ENCODE peak calls at places on chromosomes 11 and 22, in four cellular contexts. One of them, this sample, is unnamed.

GRCh38 chr22:26174280-26174679 is 5.0 kb downstream of the SEZ6L start:
- DNase-seq in GM10248: no peak
- DNase-seq in heart left ventricle: no peak
- DNase-seq in neural crest cell: no peak
- DNase-seq in this sample: no peak

GRCh38 chr11:119044708-119045107 is 12.3 kb downstream of the HYOU1 start:
- DNase-seq in GM10248: no peak
- DNase-seq in heart left ventricle: no peak
- DNase-seq in neural crest cell: no peak
- DNase-seq in this sample: no peak

GRCh38 chr11:20131744-20132666 is 28.3 kb downstream of the DBX1 start:
- DNase-seq in GM10248: peak
- DNase-seq in heart left ventricle: peak
- DNase-seq in neural crest cell: peak
- DNase-seq in this sample: no peak

GRCh38 chr11:78350646-78351165 is 66.9 kb downstream of the GAB2 start:
- DNase-seq in GM10248: no peak
- DNase-seq in heart left ventricle: peak
- DNase-seq in neural crest cell: no peak
- DNase-seq in this sample: no peak

GRCh38 chr11:22761066-22761465 is 68.5 kb downstream of the SVIP start:
- DNase-seq in GM10248: no peak
- DNase-seq in heart left ventricle: no peak
- DNase-seq in neural crest cell: no peak
- DNase-seq in this sample: no peak

GRCh38 chr22:27973851-27974250 is 54.8 kb upstream of the PITPNB start:
- DNase-seq in GM10248: no peak
- DNase-seq in heart left ventricle: no peak
- DNase-seq in neural crest cell: no peak
- DNase-seq in this sample: no peak

GRCh38 chr11:23236846-23237550 is 376.7 kb upstream of the CCDC179 start:
- DNase-seq in GM10248: no peak
- DNase-seq in heart left ventricle: no peak
- DNase-seq in neural crest cell: no peak
- DNase-seq in this sample: no peak

GRCh38 chr11:128790200-128790599 is 76.9 kb downstream of the KCNJ1 start:
- DNase-seq in GM10248: no peak
- DNase-seq in heart left ventricle: peak
- DNase-seq in neural crest cell: peak
- DNase-seq in this sample: no peak

GRCh38 chr11:18384157-18384641 is 10.2 kb upstream of the LDHA start:
- DNase-seq in GM10248: no peak
- DNase-seq in heart left ventricle: peak
- DNase-seq in neural crest cell: no peak
- DNase-seq in this sample: no peak

GRCh38 chr11:41328324-41328723 is 131.1 kb downstream of the LRRC4C start:
- DNase-seq in GM10248: no peak
- DNase-seq in heart left ventricle: no peak
- DNase-seq in neural crest cell: no peak
- DNase-seq in this sample: no peak

GRCh38 chr22:21446827-21447690 is 20.1 kb upstream of the TMEM191C start:
- DNase-seq in GM10248: no peak
- DNase-seq in heart left ventricle: peak
- DNase-seq in neural crest cell: peak
- DNase-seq in this sample: no peak

GRCh38 chr22:48940266-48940987 is 887.2 kb downstream of the BRD1 start:
- DNase-seq in GM10248: no peak
- DNase-seq in heart left ventricle: no peak
- DNase-seq in neural crest cell: no peak
- DNase-seq in this sample: no peak

GRCh38 chr22:46087816-46088277 is 62.5 kb upstream of the PPARA start:
- DNase-seq in GM10248: no peak
- DNase-seq in heart left ventricle: peak
- DNase-seq in neural crest cell: peak
- DNase-seq in this sample: no peak

GRCh38 chr11:72975778-72976520 is 161.7 kb downstream of the ATG16L2 start:
- DNase-seq in GM10248: no peak
- DNase-seq in heart left ventricle: no peak
- DNase-seq in neural crest cell: no peak
- DNase-seq in this sample: no peak

GRCh38 chr11:65613091-65613928 is 711 bp downstream of the MAP3K11 start:
- DNase-seq in GM10248: no peak
- DNase-seq in heart left ventricle: peak
- DNase-seq in neural crest cell: no peak
- DNase-seq in this sample: no peak

GRCh38 chr11:14642873-14643696 is 519 bp upstream of the PDE3B start:
- DNase-seq in GM10248: no peak
- DNase-seq in heart left ventricle: peak
- DNase-seq in neural crest cell: peak
- DNase-seq in this sample: no peak

GRCh38 chr11:74819400-74819799 is 70.8 kb downstream of the RNF169 start:
- DNase-seq in GM10248: no peak
- DNase-seq in heart left ventricle: no peak
- DNase-seq in neural crest cell: no peak
- DNase-seq in this sample: no peak

GRCh38 chr11:31803813-31804438 is 7.2 kb downstream of the PAX6 start:
- DNase-seq in GM10248: peak
- DNase-seq in heart left ventricle: no peak
- DNase-seq in neural crest cell: peak
- DNase-seq in this sample: no peak

GRCh38 chr11:125165664-125166346 is 1.3 kb downstream of the PKNOX2 start:
- DNase-seq in GM10248: peak
- DNase-seq in heart left ventricle: no peak
- DNase-seq in neural crest cell: no peak
- DNase-seq in this sample: no peak

GRCh38 chr11:9315078-9315688 is 790 bp upstream of the TMEM41B start:
- DNase-seq in GM10248: no peak
- DNase-seq in heart left ventricle: no peak
- DNase-seq in neural crest cell: peak
- DNase-seq in this sample: no peak

GRCh38 chr11:19447150-19447566 is 206.4 kb upstream of the E2F8 start:
- DNase-seq in GM10248: no peak
- DNase-seq in heart left ventricle: no peak
- DNase-seq in neural crest cell: no peak
- DNase-seq in this sample: no peak

GRCh38 chr11:120306519-120307242 is 18.4 kb upstream of the TLCD5 start:
- DNase-seq in GM10248: no peak
- DNase-seq in heart left ventricle: no peak
- DNase-seq in neural crest cell: no peak
- DNase-seq in this sample: no peak

GRCh38 chr11:66069715-66070603 is at the start of gene PACS1:
- DNase-seq in GM10248: peak
- DNase-seq in heart left ventricle: peak
- DNase-seq in neural crest cell: peak
- DNase-seq in this sample: peak

GRCh38 chr11:109015283-109015682 is 350.4 kb downstream of the DDX10 start:
- DNase-seq in GM10248: no peak
- DNase-seq in heart left ventricle: no peak
- DNase-seq in neural crest cell: no peak
- DNase-seq in this sample: no peak

GRCh38 chr11:18865951-18866350 is 73.3 kb downstream of the MRGPRX1 start:
- DNase-seq in GM10248: no peak
- DNase-seq in heart left ventricle: no peak
- DNase-seq in neural crest cell: no peak
- DNase-seq in this sample: no peak

GRCh38 chr22:30930228-30930627 is 38.3 kb downstream of the MORC2 start:
- DNase-seq in GM10248: no peak
- DNase-seq in heart left ventricle: no peak
- DNase-seq in neural crest cell: no peak
- DNase-seq in this sample: no peak

GRCh38 chr22:43992331-43992821 is 31.7 kb upstream of the PARVB start:
- DNase-seq in GM10248: no peak
- DNase-seq in heart left ventricle: no peak
- DNase-seq in neural crest cell: no peak
- DNase-seq in this sample: no peak

GRCh38 chr11:3796796-3797328 is 492 bp downstream of the NUP98 start:
- DNase-seq in GM10248: no peak
- DNase-seq in heart left ventricle: no peak
- DNase-seq in neural crest cell: no peak
- DNase-seq in this sample: no peak

GRCh38 chr11:128745296-128746183 is 51.7 kb downstream of the FLI1 start:
- DNase-seq in GM10248: no peak
- DNase-seq in heart left ventricle: peak
- DNase-seq in neural crest cell: no peak
- DNase-seq in this sample: no peak

GRCh38 chr22:46233231-46233630 is 16.9 kb downstream of the CDPF1 start:
- DNase-seq in GM10248: no peak
- DNase-seq in heart left ventricle: peak
- DNase-seq in neural crest cell: no peak
- DNase-seq in this sample: no peak

GRCh38 chr11:22466809-22467208 is 128.6 kb downstream of the SLC17A6 start:
- DNase-seq in GM10248: no peak
- DNase-seq in heart left ventricle: peak
- DNase-seq in neural crest cell: no peak
- DNase-seq in this sample: no peak

GRCh38 chr11:11588243-11588642 is 33.6 kb downstream of the GALNT18 start:
- DNase-seq in GM10248: no peak
- DNase-seq in heart left ventricle: no peak
- DNase-seq in neural crest cell: no peak
- DNase-seq in this sample: no peak

GRCh38 chr11:11586465-11586864 is 35.3 kb downstream of the GALNT18 start:
- DNase-seq in GM10248: no peak
- DNase-seq in heart left ventricle: no peak
- DNase-seq in neural crest cell: no peak
- DNase-seq in this sample: no peak

GRCh38 chr11:11589385-11589890 is 32.4 kb downstream of the GALNT18 start:
- DNase-seq in GM10248: no peak
- DNase-seq in heart left ventricle: no peak
- DNase-seq in neural crest cell: no peak
- DNase-seq in this sample: no peak

GRCh38 chr11:11587122-11587521 is 34.7 kb downstream of the GALNT18 start:
- DNase-seq in GM10248: no peak
- DNase-seq in heart left ventricle: no peak
- DNase-seq in neural crest cell: no peak
- DNase-seq in this sample: no peak

GRCh38 chr11:11588890-11589289 is 32.9 kb downstream of the GALNT18 start:
- DNase-seq in GM10248: no peak
- DNase-seq in heart left ventricle: no peak
- DNase-seq in neural crest cell: no peak
- DNase-seq in this sample: no peak
- TF ChIP-seq CTCF in GM10248: no peak
- TF ChIP-seq CTCF in heart left ventricle: no peak
- TF ChIP-seq CTCF in neural crest cell: no peak
- TF ChIP-seq CTCF in this sample: no peak

DNA sequence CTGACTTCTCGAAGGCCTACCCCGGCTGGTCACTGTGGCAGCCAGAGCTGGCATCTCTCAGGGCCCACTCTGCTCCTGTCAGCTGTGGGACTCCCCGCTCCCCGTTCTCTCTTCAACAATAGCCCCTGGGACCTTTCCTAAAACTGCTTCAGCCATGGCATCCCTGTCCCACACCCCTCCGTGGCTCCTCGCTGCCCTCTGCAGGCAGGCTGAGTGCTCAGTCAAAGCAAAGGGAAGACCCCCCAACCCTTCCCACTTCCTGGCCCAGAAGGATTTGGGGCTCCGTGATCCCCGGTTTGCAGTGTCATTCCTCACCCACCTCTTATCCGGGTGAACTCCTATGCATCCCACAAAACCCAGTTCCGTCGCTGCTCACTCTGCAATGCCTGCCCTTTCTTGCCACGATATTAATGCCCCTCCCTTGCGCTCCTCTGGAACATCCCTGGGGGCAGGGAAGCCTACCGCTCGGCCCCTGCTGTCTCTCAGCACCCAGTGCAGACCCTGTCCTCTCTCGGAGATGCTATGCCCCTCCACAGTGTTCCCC is 1.6 kb upstream of the TH start:
- DNase-seq in GM10248: no peak
- DNase-seq in heart left ventricle: no peak
- DNase-seq in neural crest cell: peak
- DNase-seq in this sample: no peak
- TF ChIP-seq CTCF in GM10248: peak
- TF ChIP-seq CTCF in heart left ventricle: peak
- TF ChIP-seq CTCF in neural crest cell: peak
- TF ChIP-seq CTCF in this sample: no peak

GRCh38 chr11:116773203-116774112 is 671 bp upstream of the BUD13 start:
- DNase-seq in GM10248: peak
- DNase-seq in heart left ventricle: no peak
- DNase-seq in neural crest cell: peak
- DNase-seq in this sample: no peak
- TF ChIP-seq CTCF in GM10248: no peak
- TF ChIP-seq CTCF in heart left ventricle: no peak
- TF ChIP-seq CTCF in neural crest cell: no peak
- TF ChIP-seq CTCF in this sample: no peak

GRCh38 chr11:126186031-126186698 is 25.3 kb downstream of the RPUSD4 start:
- DNase-seq in GM10248: no peak
- DNase-seq in heart left ventricle: peak
- DNase-seq in neural crest cell: no peak
- DNase-seq in this sample: no peak

GRCh38 chr11:126185200-126186030 is 26.0 kb downstream of the RPUSD4 start:
- DNase-seq in GM10248: no peak
- DNase-seq in heart left ventricle: no peak
- DNase-seq in neural crest cell: no peak
- DNase-seq in this sample: no peak

GRCh38 chr11:126189109-126189929 is 22.1 kb downstream of the RPUSD4 start:
- DNase-seq in GM10248: peak
- DNase-seq in heart left ventricle: no peak
- DNase-seq in neural crest cell: no peak
- DNase-seq in this sample: no peak

GRCh38 chr11:126188332-126189108 is 22.9 kb downstream of the RPUSD4 start:
- DNase-seq in GM10248: peak
- DNase-seq in heart left ventricle: no peak
- DNase-seq in neural crest cell: no peak
- DNase-seq in this sample: no peak

DNA sequence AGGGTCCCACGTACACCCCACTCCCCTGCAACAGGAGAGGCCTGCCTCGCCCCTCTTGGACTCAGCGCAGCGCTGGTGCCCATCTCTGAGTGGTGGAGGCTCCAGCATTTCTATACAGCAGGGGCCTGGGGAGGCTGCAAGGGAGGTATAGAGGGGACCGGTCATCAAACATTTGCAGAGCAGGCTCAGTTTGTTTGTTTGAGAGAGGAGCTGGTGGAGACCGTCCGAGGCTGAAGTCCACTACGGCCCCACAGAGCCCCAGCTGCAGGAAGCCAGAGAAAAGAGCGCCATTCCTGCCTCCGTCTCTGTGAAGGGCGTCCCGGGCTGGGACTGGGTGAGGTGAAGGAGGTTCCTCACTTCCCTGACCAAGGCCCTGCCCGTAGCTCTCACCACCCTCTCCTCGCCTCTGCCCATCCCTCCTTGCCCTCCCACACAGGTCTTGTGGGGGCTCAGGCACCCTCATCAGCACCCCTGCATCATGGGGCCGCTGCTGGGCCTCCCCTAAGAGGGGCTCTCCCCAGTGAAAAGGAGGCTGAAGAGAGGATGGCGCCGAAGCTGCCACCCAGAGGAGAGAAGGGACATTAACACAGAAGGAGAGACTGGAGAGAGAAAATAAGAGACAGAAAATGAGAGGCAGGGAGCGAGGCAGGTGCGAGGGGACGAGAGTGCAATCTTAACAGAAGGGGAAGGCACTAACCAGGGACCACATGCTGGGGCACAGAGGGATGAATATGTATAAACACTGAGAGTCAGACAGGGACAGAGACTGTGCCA is 24.6 kb downstream of the RPUSD4 start:
- DNase-seq in GM10248: no peak
- DNase-seq in heart left ventricle: no peak
- DNase-seq in neural crest cell: no peak
- DNase-seq in this sample: no peak
- TF ChIP-seq CTCF in GM10248: no peak
- TF ChIP-seq CTCF in heart left ventricle: no peak
- TF ChIP-seq CTCF in neural crest cell: peak
- TF ChIP-seq CTCF in this sample: no peak

GRCh38 chr22:42880815-42881214 is 23.7 kb upstream of the ARFGAP3 start:
- DNase-seq in GM10248: no peak
- DNase-seq in heart left ventricle: no peak
- DNase-seq in neural crest cell: no peak
- DNase-seq in this sample: no peak
- TF ChIP-seq CTCF in GM10248: peak
- TF ChIP-seq CTCF in heart left ventricle: no peak
- TF ChIP-seq CTCF in neural crest cell: peak
- TF ChIP-seq CTCF in this sample: no peak